ENCODE peak calls at places on chromosomes 4 and X, in six cellular contexts. One of them, this sample, is unnamed. For H3K4me1, the result is how much of the 10 kb centered on the place peaks cover.

GRCh38 chr4:150252741-150253140 is 174.5 kb downstream of the DCLK2 start:
- DNase-seq in transverse colon: no peak
- DNase-seq in HCT116: no peak
- DNase-seq in naive thymus-derived CD4-positive, alpha-beta T cell: no peak
- DNase-seq in endodermal cell: no peak
- DNase-seq in DND-41: no peak
- DNase-seq in this sample: no peak

GRCh38 chr4:24150021-24150420 is 260.2 kb upstream of the PPARGC1A start:
- DNase-seq in transverse colon: no peak
- DNase-seq in naive thymus-derived CD4-positive, alpha-beta T cell: no peak
- DNase-seq in DND-41: no peak
- DNase-seq in endodermal cell: no peak
- DNase-seq in HCT116: no peak
- DNase-seq in this sample: no peak

GRCh38 chrX:40474205-40474626 is 106.6 kb upstream of the ATP6AP2 start:
- DNase-seq in naive thymus-derived CD4-positive, alpha-beta T cell: no peak
- DNase-seq in DND-41: no peak
- DNase-seq in transverse colon: no peak
- DNase-seq in HCT116: no peak
- DNase-seq in endodermal cell: peak
- DNase-seq in this sample: no peak

GRCh38 chr4:127783026-127783769 is 1.1 kb downstream of the HSPA4L start:
- DNase-seq in DND-41: no peak
- DNase-seq in naive thymus-derived CD4-positive, alpha-beta T cell: no peak
- DNase-seq in HCT116: peak
- DNase-seq in transverse colon: peak
- DNase-seq in endodermal cell: peak
- DNase-seq in this sample: peak

GRCh38 chrX:47644557-47645091 is 5.7 kb downstream of the ELK1 start:
- DNase-seq in transverse colon: no peak
- DNase-seq in naive thymus-derived CD4-positive, alpha-beta T cell: no peak
- DNase-seq in DND-41: no peak
- DNase-seq in endodermal cell: peak
- DNase-seq in HCT116: no peak
- DNase-seq in this sample: no peak

GRCh38 chr4:74159397-74159709 is 1.4 kb downstream of the MTHFD2L start:
- DNase-seq in naive thymus-derived CD4-positive, alpha-beta T cell: no peak
- DNase-seq in endodermal cell: no peak
- DNase-seq in HCT116: no peak
- DNase-seq in transverse colon: no peak
- DNase-seq in DND-41: no peak
- DNase-seq in this sample: no peak

GRCh38 chr4:140243345-140243753 is 89.4 kb upstream of the MAML3 start:
- DNase-seq in transverse colon: peak
- DNase-seq in naive thymus-derived CD4-positive, alpha-beta T cell: no peak
- DNase-seq in DND-41: peak
- DNase-seq in HCT116: no peak
- DNase-seq in endodermal cell: no peak
- DNase-seq in this sample: peak

GRCh38 chr4:185017964-185018772 is at the start of gene HELT:
- DNase-seq in naive thymus-derived CD4-positive, alpha-beta T cell: no peak
- DNase-seq in DND-41: no peak
- DNase-seq in HCT116: no peak
- DNase-seq in endodermal cell: peak
- DNase-seq in transverse colon: no peak
- DNase-seq in this sample: no peak

GRCh38 chrX:153381684-153382532 is 19.2 kb downstream of the PNMA6E start:
- DNase-seq in transverse colon: no peak
- DNase-seq in HCT116: no peak
- DNase-seq in endodermal cell: peak
- DNase-seq in naive thymus-derived CD4-positive, alpha-beta T cell: no peak
- DNase-seq in DND-41: peak
- DNase-seq in this sample: peak

GRCh38 chr4:65831828-65832227 is 161.5 kb upstream of the EPHA5 start:
- DNase-seq in endodermal cell: no peak
- DNase-seq in transverse colon: no peak
- DNase-seq in DND-41: no peak
- DNase-seq in naive thymus-derived CD4-positive, alpha-beta T cell: no peak
- DNase-seq in HCT116: no peak
- DNase-seq in this sample: no peak

GRCh38 chrX:110123331-110123782 is 120.4 kb downstream of the TMEM164 start:
- DNase-seq in endodermal cell: no peak
- DNase-seq in transverse colon: no peak
- DNase-seq in HCT116: no peak
- DNase-seq in naive thymus-derived CD4-positive, alpha-beta T cell: no peak
- DNase-seq in DND-41: no peak
- DNase-seq in this sample: no peak

GRCh38 chr4:187236491-187236890 is 512.8 kb upstream of the FAT1 start:
- DNase-seq in DND-41: no peak
- DNase-seq in HCT116: no peak
- DNase-seq in naive thymus-derived CD4-positive, alpha-beta T cell: no peak
- DNase-seq in transverse colon: no peak
- DNase-seq in endodermal cell: no peak
- DNase-seq in this sample: no peak

GRCh38 chr4:154389142-154389541 is 102.5 kb downstream of the DCHS2 start:
- DNase-seq in DND-41: no peak
- DNase-seq in HCT116: no peak
- DNase-seq in endodermal cell: no peak
- DNase-seq in naive thymus-derived CD4-positive, alpha-beta T cell: no peak
- DNase-seq in transverse colon: no peak
- DNase-seq in this sample: no peak

GRCh38 chr4:10704050-10704810 is 19.7 kb upstream of the CLNK start:
- DNase-seq in naive thymus-derived CD4-positive, alpha-beta T cell: no peak
- DNase-seq in HCT116: no peak
- DNase-seq in DND-41: no peak
- DNase-seq in endodermal cell: no peak
- DNase-seq in transverse colon: no peak
- DNase-seq in this sample: no peak

GRCh38 chrX:39242187-39242586 is 440.9 kb downstream of the MID1IP1 start:
- DNase-seq in endodermal cell: peak
- DNase-seq in naive thymus-derived CD4-positive, alpha-beta T cell: no peak
- DNase-seq in HCT116: peak
- DNase-seq in transverse colon: peak
- DNase-seq in DND-41: peak
- DNase-seq in this sample: no peak

GRCh38 chrX:56113785-56114436 is 118.2 kb upstream of the KLF8 start:
- DNase-seq in HCT116: no peak
- DNase-seq in DND-41: no peak
- DNase-seq in endodermal cell: peak
- DNase-seq in transverse colon: no peak
- DNase-seq in naive thymus-derived CD4-positive, alpha-beta T cell: no peak
- DNase-seq in this sample: no peak

GRCh38 chrX:80335062-80335830 is 85.0 kb upstream of the TENT5D start:
- DNase-seq in endodermal cell: peak
- DNase-seq in transverse colon: peak
- DNase-seq in naive thymus-derived CD4-positive, alpha-beta T cell: no peak
- DNase-seq in HCT116: no peak
- DNase-seq in DND-41: no peak
- DNase-seq in this sample: no peak

GRCh38 chr4:142264961-142265360 is 581.1 kb downstream of the INPP4B start:
- DNase-seq in HCT116: no peak
- DNase-seq in transverse colon: no peak
- DNase-seq in DND-41: peak
- DNase-seq in endodermal cell: no peak
- DNase-seq in naive thymus-derived CD4-positive, alpha-beta T cell: no peak
- DNase-seq in this sample: peak
- H3K27ac ChIP-seq in HCT116: no peak
- H3K27ac ChIP-seq in transverse colon: no peak
- H3K27ac ChIP-seq in DND-41: peak
- H3K27ac ChIP-seq in endodermal cell: no peak
- H3K27ac ChIP-seq in naive thymus-derived CD4-positive, alpha-beta T cell: no peak
- H3K27ac ChIP-seq in this sample: no peak

GRCh38 chr4:183618681-183619080 is 40.3 kb downstream of the RWDD4 start:
- DNase-seq in DND-41: no peak
- DNase-seq in naive thymus-derived CD4-positive, alpha-beta T cell: no peak
- DNase-seq in HCT116: no peak
- DNase-seq in transverse colon: no peak
- DNase-seq in endodermal cell: no peak
- DNase-seq in this sample: no peak
- H3K4me3 ChIP-seq in DND-41: no peak
- H3K4me3 ChIP-seq in naive thymus-derived CD4-positive, alpha-beta T cell: no peak
- H3K4me3 ChIP-seq in HCT116: no peak
- H3K4me3 ChIP-seq in transverse colon: no peak
- H3K4me3 ChIP-seq in endodermal cell: peak
- H3K4me3 ChIP-seq in this sample: no peak

DNA sequence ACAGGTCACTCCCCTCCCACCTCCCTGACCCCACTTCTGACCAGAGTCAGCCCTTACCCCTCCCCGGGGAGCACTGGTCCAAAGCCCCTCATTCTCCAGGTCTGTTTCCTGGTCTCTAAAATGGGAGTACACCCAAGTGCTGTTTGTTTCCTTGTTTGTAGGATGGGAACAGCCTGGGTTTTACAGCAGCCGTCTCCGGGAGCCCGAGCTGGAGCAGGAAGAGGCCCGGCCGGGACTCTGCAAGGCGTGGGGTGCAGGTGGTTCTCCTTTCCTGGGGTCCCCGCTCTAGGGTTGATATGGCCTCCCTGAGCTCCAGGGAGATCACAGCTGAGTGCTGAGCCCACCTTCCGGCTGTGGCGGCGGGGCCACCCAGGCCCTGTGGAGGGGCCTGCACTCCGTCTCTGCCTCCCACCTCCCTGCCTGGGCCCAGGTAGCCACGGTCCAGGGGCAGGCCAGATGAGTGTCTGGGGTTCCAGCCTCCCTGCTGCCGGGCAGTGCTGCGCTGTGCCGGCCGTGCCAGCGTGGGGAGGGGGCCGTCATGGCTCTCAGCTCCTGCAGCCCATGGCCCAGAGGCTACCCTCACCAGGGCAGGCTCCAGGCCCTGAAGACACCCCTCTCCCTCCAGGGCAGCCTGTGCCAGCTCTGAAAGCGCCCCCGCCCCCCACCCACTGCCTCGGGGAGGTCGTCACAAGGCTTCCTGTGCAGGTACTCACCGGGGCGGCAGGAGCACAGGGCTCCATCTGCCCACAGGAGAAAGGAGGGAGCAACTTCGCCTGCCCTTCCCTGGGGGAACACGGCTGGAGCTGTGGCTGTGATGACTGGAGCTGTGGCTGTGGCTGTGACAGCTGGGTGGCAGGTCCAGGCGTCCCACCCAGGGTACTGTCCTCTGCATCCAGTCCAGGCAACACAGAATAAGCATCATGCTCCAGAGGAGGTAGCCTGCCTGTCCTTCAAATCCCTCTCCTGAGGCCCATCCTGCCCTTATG is 98.8 kb downstream of the ADRA2C start:
- DNase-seq in naive thymus-derived CD4-positive, alpha-beta T cell: no peak
- DNase-seq in transverse colon: no peak
- DNase-seq in DND-41: no peak
- DNase-seq in endodermal cell: no peak
- DNase-seq in HCT116: no peak
- DNase-seq in this sample: no peak
- H3K4me1 ChIP-seq in naive thymus-derived CD4-positive, alpha-beta T cell: under half
- H3K4me1 ChIP-seq in transverse colon: under half
- H3K4me1 ChIP-seq in DND-41: under half
- H3K4me1 ChIP-seq in endodermal cell: under half
- H3K4me1 ChIP-seq in HCT116: under half
- H3K4me1 ChIP-seq in this sample: under half

GRCh38 chrX:8919801-8920200 is 114.1 kb downstream of the FAM9B start:
- DNase-seq in DND-41: no peak
- DNase-seq in naive thymus-derived CD4-positive, alpha-beta T cell: no peak
- DNase-seq in transverse colon: no peak
- DNase-seq in HCT116: no peak
- DNase-seq in endodermal cell: no peak
- DNase-seq in this sample: no peak

GRCh38 chrX:8914636-8915035 is 113.5 kb upstream of the FAM9A start:
- DNase-seq in DND-41: no peak
- DNase-seq in HCT116: no peak
- DNase-seq in naive thymus-derived CD4-positive, alpha-beta T cell: no peak
- DNase-seq in transverse colon: no peak
- DNase-seq in endodermal cell: no peak
- DNase-seq in this sample: no peak

GRCh38 chrX:8916697-8917096 is 115.5 kb upstream of the FAM9A start:
- DNase-seq in naive thymus-derived CD4-positive, alpha-beta T cell: no peak
- DNase-seq in endodermal cell: no peak
- DNase-seq in transverse colon: no peak
- DNase-seq in HCT116: no peak
- DNase-seq in DND-41: no peak
- DNase-seq in this sample: no peak

DNA sequence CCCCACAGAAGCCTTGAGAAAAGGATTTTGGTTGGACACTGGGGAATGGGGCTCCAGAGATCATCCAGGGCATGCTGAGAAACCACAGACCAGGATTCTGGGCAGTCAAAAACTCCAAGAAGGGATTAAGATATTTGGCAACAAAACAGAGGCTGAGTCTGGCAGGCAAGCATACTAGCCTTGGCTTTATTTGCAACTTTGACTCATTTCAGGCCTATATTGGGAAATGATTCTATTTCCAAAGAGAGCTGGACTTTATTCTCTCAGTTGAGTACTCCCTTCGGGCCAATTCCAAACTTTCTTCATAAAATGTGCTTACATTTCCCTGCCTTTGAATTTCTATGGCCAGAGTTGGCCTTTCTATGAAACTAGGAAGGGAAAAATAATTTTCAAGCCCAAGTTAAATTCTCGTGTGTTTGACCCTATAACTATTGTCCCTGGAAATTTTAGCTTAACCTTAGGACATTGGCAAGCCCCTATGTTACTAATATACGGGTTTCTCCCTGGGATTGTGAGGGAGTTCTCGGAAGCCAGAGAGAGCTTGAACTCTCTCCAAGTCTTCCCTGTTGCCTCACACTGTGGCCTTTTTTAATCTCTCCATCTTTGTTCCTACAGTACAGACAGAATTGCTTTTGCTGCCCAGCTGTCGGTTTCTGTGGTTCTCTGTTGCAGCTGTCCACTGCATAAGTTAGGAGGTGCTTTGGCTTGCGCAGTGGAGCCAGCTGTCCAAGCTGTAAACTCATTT is 112.7 kb upstream of the FAM9A start:
- DNase-seq in transverse colon: peak
- DNase-seq in DND-41: no peak
- DNase-seq in endodermal cell: no peak
- DNase-seq in HCT116: no peak
- DNase-seq in naive thymus-derived CD4-positive, alpha-beta T cell: no peak
- DNase-seq in this sample: no peak
- H3K27ac ChIP-seq in transverse colon: peak
- H3K27ac ChIP-seq in DND-41: no peak
- H3K27ac ChIP-seq in endodermal cell: no peak
- H3K27ac ChIP-seq in HCT116: no peak
- H3K27ac ChIP-seq in naive thymus-derived CD4-positive, alpha-beta T cell: no peak
- H3K27ac ChIP-seq in this sample: no peak